ENCODE peak calls at places on chromosomes 1 and 21, in nine cellular contexts. One of them, this sample, is unnamed.

GRCh38 chr1:67724928-67725560 is 40.0 kb downstream of the GADD45A start:
- DNase-seq in fibroblast of lung: peak; percentile 86
- DNase-seq in naive thymus-derived CD4-positive, alpha-beta T cell: no peak
- DNase-seq in spleen: no peak
- DNase-seq in lower leg skin: no peak
- DNase-seq in DND-41: no peak
- DNase-seq in tibial artery: no peak
- DNase-seq in bronchial epithelial cell: peak; percentile 88
- DNase-seq in A549: peak; percentile 51
- DNase-seq in this sample: no peak

GRCh38 chr1:4169991-4170390 is 269.9 kb upstream of the C1orf174 start:
- DNase-seq in fibroblast of lung: no peak
- DNase-seq in naive thymus-derived CD4-positive, alpha-beta T cell: no peak
- DNase-seq in spleen: peak; percentile 23
- DNase-seq in lower leg skin: peak; percentile 71
- DNase-seq in DND-41: no peak
- DNase-seq in tibial artery: no peak
- DNase-seq in bronchial epithelial cell: no peak
- DNase-seq in A549: no peak
- DNase-seq in this sample: peak; percentile 47

GRCh38 chr21:29430581-29430980 is 131.9 kb downstream of the BACH1 start:
- DNase-seq in fibroblast of lung: no peak
- DNase-seq in naive thymus-derived CD4-positive, alpha-beta T cell: no peak
- DNase-seq in spleen: no peak
- DNase-seq in lower leg skin: no peak
- DNase-seq in DND-41: no peak
- DNase-seq in tibial artery: no peak
- DNase-seq in bronchial epithelial cell: no peak
- DNase-seq in A549: no peak
- DNase-seq in this sample: no peak

GRCh38 chr1:27557596-27558340 is 46.2 kb downstream of the AHDC1 start:
- DNase-seq in fibroblast of lung: no peak
- DNase-seq in naive thymus-derived CD4-positive, alpha-beta T cell: no peak
- DNase-seq in spleen: no peak
- DNase-seq in lower leg skin: no peak
- DNase-seq in DND-41: no peak
- DNase-seq in tibial artery: no peak
- DNase-seq in bronchial epithelial cell: peak; percentile 93
- DNase-seq in A549: peak; percentile 65
- DNase-seq in this sample: no peak

GRCh38 chr1:37658486-37658885 is 23.8 kb upstream of the RSPO1 start:
- DNase-seq in fibroblast of lung: no peak
- DNase-seq in naive thymus-derived CD4-positive, alpha-beta T cell: no peak
- DNase-seq in spleen: no peak
- DNase-seq in lower leg skin: no peak
- DNase-seq in DND-41: no peak
- DNase-seq in tibial artery: no peak
- DNase-seq in bronchial epithelial cell: no peak
- DNase-seq in A549: no peak
- DNase-seq in this sample: no peak

GRCh38 chr1:76826072-76826827 is 41.0 kb upstream of the ST6GALNAC5 start:
- DNase-seq in fibroblast of lung: peak; percentile 33
- DNase-seq in naive thymus-derived CD4-positive, alpha-beta T cell: no peak
- DNase-seq in spleen: no peak
- DNase-seq in lower leg skin: no peak
- DNase-seq in DND-41: no peak
- DNase-seq in tibial artery: no peak
- DNase-seq in bronchial epithelial cell: peak; percentile 59
- DNase-seq in A549: no peak
- DNase-seq in this sample: no peak

GRCh38 chr1:19257178-19257914 is 5.7 kb downstream of the MRTO4 start:
- DNase-seq in fibroblast of lung: no peak
- DNase-seq in naive thymus-derived CD4-positive, alpha-beta T cell: no peak
- DNase-seq in spleen: no peak
- DNase-seq in lower leg skin: no peak
- DNase-seq in DND-41: no peak
- DNase-seq in tibial artery: no peak
- DNase-seq in bronchial epithelial cell: no peak
- DNase-seq in A549: no peak
- DNase-seq in this sample: no peak

GRCh38 chr1:185317886-185318310 is 855 bp upstream of the IVNS1ABP start:
- DNase-seq in fibroblast of lung: no peak
- DNase-seq in naive thymus-derived CD4-positive, alpha-beta T cell: peak; percentile 81
- DNase-seq in spleen: peak; percentile 87
- DNase-seq in lower leg skin: peak; percentile 85
- DNase-seq in DND-41: no peak
- DNase-seq in tibial artery: no peak
- DNase-seq in bronchial epithelial cell: peak; percentile 83
- DNase-seq in A549: peak; percentile 42
- DNase-seq in this sample: peak; percentile 72

GRCh38 chr1:12302798-12303447 is 73.1 kb downstream of the VPS13D start:
- DNase-seq in fibroblast of lung: no peak
- DNase-seq in naive thymus-derived CD4-positive, alpha-beta T cell: no peak
- DNase-seq in spleen: no peak
- DNase-seq in lower leg skin: no peak
- DNase-seq in DND-41: no peak
- DNase-seq in tibial artery: no peak
- DNase-seq in bronchial epithelial cell: no peak
- DNase-seq in A549: no peak
- DNase-seq in this sample: no peak

GRCh38 chr1:228868731-228869024 is 133.4 kb downstream of the RHOU start:
- DNase-seq in fibroblast of lung: no peak
- DNase-seq in naive thymus-derived CD4-positive, alpha-beta T cell: no peak
- DNase-seq in spleen: no peak
- DNase-seq in lower leg skin: peak; percentile 48
- DNase-seq in DND-41: no peak
- DNase-seq in tibial artery: no peak
- DNase-seq in bronchial epithelial cell: no peak
- DNase-seq in A549: no peak
- DNase-seq in this sample: no peak

GRCh38 chr1:23936481-23937176 is 23.0 kb upstream of the PNRC2 start:
- DNase-seq in fibroblast of lung: no peak
- DNase-seq in naive thymus-derived CD4-positive, alpha-beta T cell: no peak
- DNase-seq in spleen: no peak
- DNase-seq in lower leg skin: peak; percentile 15
- DNase-seq in DND-41: no peak
- DNase-seq in tibial artery: no peak
- DNase-seq in bronchial epithelial cell: no peak
- DNase-seq in A549: no peak
- DNase-seq in this sample: peak; percentile 35

GRCh38 chr1:209862598-209863498 is 35.1 kb downstream of the UTP25 start:
- DNase-seq in fibroblast of lung: no peak
- DNase-seq in naive thymus-derived CD4-positive, alpha-beta T cell: no peak
- DNase-seq in spleen: no peak
- DNase-seq in lower leg skin: no peak
- DNase-seq in DND-41: no peak
- DNase-seq in tibial artery: no peak
- DNase-seq in bronchial epithelial cell: no peak
- DNase-seq in A549: no peak
- DNase-seq in this sample: no peak

GRCh38 chr21:24514081-24514733 is 1093.1 kb downstream of the MRPL39 start:
- DNase-seq in fibroblast of lung: peak; percentile 17
- DNase-seq in naive thymus-derived CD4-positive, alpha-beta T cell: peak; percentile 7
- DNase-seq in spleen: no peak
- DNase-seq in lower leg skin: no peak
- DNase-seq in DND-41: no peak
- DNase-seq in tibial artery: no peak
- DNase-seq in bronchial epithelial cell: peak; percentile 7
- DNase-seq in A549: peak; percentile 0
- DNase-seq in this sample: no peak

DNA sequence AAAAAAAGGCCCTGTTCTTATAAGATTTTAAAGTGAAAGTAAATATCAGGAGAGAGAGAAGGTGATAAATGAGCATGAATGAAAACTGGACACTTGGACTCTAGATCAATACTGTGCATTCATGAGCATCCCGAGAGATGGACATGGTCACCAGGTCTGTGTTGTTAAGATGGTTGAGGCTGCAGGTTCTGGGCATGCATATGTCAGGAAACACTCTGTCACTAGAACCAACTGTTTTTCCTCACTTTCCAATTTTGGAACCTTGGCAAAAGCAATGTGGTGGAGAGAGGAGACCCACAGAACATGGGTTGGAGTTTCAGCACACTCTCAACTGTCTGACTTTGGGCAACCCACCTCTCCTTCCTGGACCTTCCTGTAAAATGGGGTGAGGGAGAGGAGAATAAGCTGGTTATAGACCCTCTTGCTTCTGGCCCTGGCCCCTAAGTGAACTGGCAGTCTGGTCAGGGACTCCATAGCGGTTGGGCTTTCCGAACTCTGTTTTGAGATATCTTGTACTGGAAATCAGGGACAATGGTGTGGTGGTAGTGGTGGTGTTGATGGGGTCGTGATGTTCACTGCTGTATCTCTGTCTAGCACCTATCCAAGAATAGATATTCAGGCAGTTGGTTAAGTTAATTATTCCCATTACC is 4.2 kb downstream of the MAN1C1 start:
- DNase-seq in fibroblast of lung: no peak
- DNase-seq in naive thymus-derived CD4-positive, alpha-beta T cell: no peak
- DNase-seq in spleen: no peak
- DNase-seq in lower leg skin: peak; percentile 53
- DNase-seq in DND-41: no peak
- DNase-seq in tibial artery: no peak
- DNase-seq in bronchial epithelial cell: no peak
- DNase-seq in A549: no peak
- DNase-seq in this sample: no peak
- H3K4me3 ChIP-seq in fibroblast of lung: no peak overlapping the region
- H3K4me3 ChIP-seq in naive thymus-derived CD4-positive, alpha-beta T cell: peak overlapping the region; percentile 63
- H3K4me3 ChIP-seq in spleen: no peak overlapping the region
- H3K4me3 ChIP-seq in lower leg skin: no peak overlapping the region
- H3K4me3 ChIP-seq in DND-41: no peak overlapping the region
- H3K4me3 ChIP-seq in tibial artery: no peak overlapping the region
- H3K4me3 ChIP-seq in bronchial epithelial cell: no peak overlapping the region
- H3K4me3 ChIP-seq in A549: no peak overlapping the region
- H3K4me3 ChIP-seq in this sample: peak overlapping the region; percentile 82

GRCh38 chr1:26171084-26172072 is at the start of gene ZNF593OS:
- DNase-seq in fibroblast of lung: no peak
- DNase-seq in naive thymus-derived CD4-positive, alpha-beta T cell: no peak
- DNase-seq in spleen: no peak
- DNase-seq in lower leg skin: no peak
- DNase-seq in DND-41: no peak
- DNase-seq in tibial artery: no peak
- DNase-seq in bronchial epithelial cell: no peak
- DNase-seq in A549: no peak
- DNase-seq in this sample: no peak
- H3K4me3 ChIP-seq in fibroblast of lung: peak within 1 kb of the TSS; percentile 87
- H3K4me3 ChIP-seq in naive thymus-derived CD4-positive, alpha-beta T cell: peak within 1 kb of the TSS; percentile 72
- H3K4me3 ChIP-seq in spleen: no peak within 1 kb of the TSS
- H3K4me3 ChIP-seq in lower leg skin: no peak within 1 kb of the TSS
- H3K4me3 ChIP-seq in DND-41: no peak within 1 kb of the TSS
- H3K4me3 ChIP-seq in tibial artery: peak within 1 kb of the TSS; percentile 80
- H3K4me3 ChIP-seq in bronchial epithelial cell: peak within 1 kb of the TSS; percentile 78
- H3K4me3 ChIP-seq in A549: peak within 1 kb of the TSS; percentile 95
- H3K4me3 ChIP-seq in this sample: peak within 1 kb of the TSS; percentile 93

GRCh38 chr1:204711103-204711946 is 25.8 kb upstream of the LRRN2 start:
- DNase-seq in fibroblast of lung: no peak
- DNase-seq in naive thymus-derived CD4-positive, alpha-beta T cell: no peak
- DNase-seq in spleen: no peak
- DNase-seq in lower leg skin: no peak
- DNase-seq in DND-41: no peak
- DNase-seq in tibial artery: no peak
- DNase-seq in bronchial epithelial cell: no peak
- DNase-seq in A549: no peak
- DNase-seq in this sample: no peak

GRCh38 chr1:204712718-204713430 is 27.3 kb upstream of the LRRN2 start:
- DNase-seq in fibroblast of lung: no peak
- DNase-seq in naive thymus-derived CD4-positive, alpha-beta T cell: peak; percentile 20
- DNase-seq in spleen: no peak
- DNase-seq in lower leg skin: no peak
- DNase-seq in DND-41: no peak
- DNase-seq in tibial artery: no peak
- DNase-seq in bronchial epithelial cell: no peak
- DNase-seq in A549: no peak
- DNase-seq in this sample: no peak

GRCh38 chr1:204709960-204710912 is 24.7 kb upstream of the LRRN2 start:
- DNase-seq in fibroblast of lung: no peak
- DNase-seq in naive thymus-derived CD4-positive, alpha-beta T cell: no peak
- DNase-seq in spleen: no peak
- DNase-seq in lower leg skin: no peak
- DNase-seq in DND-41: no peak
- DNase-seq in tibial artery: no peak
- DNase-seq in bronchial epithelial cell: no peak
- DNase-seq in A549: no peak
- DNase-seq in this sample: no peak

GRCh38 chr1:204713541-204713940 is 28.0 kb upstream of the LRRN2 start:
- DNase-seq in fibroblast of lung: no peak
- DNase-seq in naive thymus-derived CD4-positive, alpha-beta T cell: no peak
- DNase-seq in spleen: no peak
- DNase-seq in lower leg skin: no peak
- DNase-seq in DND-41: no peak
- DNase-seq in tibial artery: no peak
- DNase-seq in bronchial epithelial cell: no peak
- DNase-seq in A549: no peak
- DNase-seq in this sample: no peak

GRCh38 chr1:204711947-204712701 is 26.6 kb upstream of the LRRN2 start:
- DNase-seq in fibroblast of lung: no peak
- DNase-seq in naive thymus-derived CD4-positive, alpha-beta T cell: no peak
- DNase-seq in spleen: no peak
- DNase-seq in lower leg skin: peak; percentile 77
- DNase-seq in DND-41: peak; percentile 13
- DNase-seq in tibial artery: no peak
- DNase-seq in bronchial epithelial cell: no peak
- DNase-seq in A549: no peak
- DNase-seq in this sample: no peak
- H3K4me3 ChIP-seq in fibroblast of lung: no peak overlapping the region
- H3K4me3 ChIP-seq in naive thymus-derived CD4-positive, alpha-beta T cell: no peak overlapping the region
- H3K4me3 ChIP-seq in spleen: no peak overlapping the region
- H3K4me3 ChIP-seq in lower leg skin: no peak overlapping the region
- H3K4me3 ChIP-seq in DND-41: no peak overlapping the region
- H3K4me3 ChIP-seq in tibial artery: no peak overlapping the region
- H3K4me3 ChIP-seq in bronchial epithelial cell: no peak overlapping the region
- H3K4me3 ChIP-seq in A549: no peak overlapping the region
- H3K4me3 ChIP-seq in this sample: no peak overlapping the region

DNA sequence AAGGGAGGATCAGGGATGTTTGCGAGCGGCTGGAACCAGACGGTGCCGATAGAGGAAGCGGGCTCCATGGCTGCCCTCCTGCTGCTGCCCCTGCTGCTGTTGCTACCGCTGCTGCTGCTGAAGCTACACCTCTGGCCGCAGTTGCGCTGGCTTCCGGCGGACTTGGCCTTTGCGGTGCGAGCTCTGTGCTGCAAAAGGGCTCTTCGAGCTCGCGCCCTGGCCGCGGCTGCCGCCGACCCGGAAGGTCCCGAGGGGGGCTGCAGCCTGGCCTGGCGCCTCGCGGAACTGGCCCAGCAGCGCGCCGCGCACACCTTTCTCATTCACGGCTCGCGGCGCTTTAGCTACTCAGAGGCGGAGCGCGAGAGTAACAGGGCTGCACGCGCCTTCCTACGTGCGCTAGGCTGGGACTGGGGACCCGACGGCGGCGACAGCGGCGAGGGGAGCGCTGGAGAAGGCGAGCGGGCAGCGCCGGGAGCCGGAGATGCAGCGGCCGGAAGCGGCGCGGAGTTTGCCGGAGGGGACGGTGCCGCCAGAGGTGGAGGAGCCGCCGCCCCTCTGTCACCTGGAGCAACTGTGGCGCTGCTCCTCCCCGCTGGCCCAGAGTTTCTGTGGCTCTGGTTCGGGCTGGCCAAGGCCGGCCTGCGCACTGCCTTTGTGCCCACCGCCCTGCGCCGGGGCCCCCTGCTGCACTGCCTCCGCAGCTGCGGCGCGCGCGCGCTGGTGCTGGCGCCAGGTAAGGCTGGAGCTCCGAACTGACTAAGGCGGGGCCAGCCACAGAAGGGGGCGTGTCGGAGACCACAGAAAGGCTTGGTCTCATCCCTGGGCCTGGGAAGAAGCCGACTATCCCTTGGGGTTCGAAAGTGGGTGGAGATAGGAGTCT is 465 bp downstream of the SLC27A3 start:
- DNase-seq in fibroblast of lung: peak; percentile 27
- DNase-seq in naive thymus-derived CD4-positive, alpha-beta T cell: peak; percentile 60
- DNase-seq in spleen: peak; percentile 95
- DNase-seq in lower leg skin: peak; percentile 95
- DNase-seq in DND-41: no peak
- DNase-seq in tibial artery: peak; percentile 84
- DNase-seq in bronchial epithelial cell: peak; percentile 53
- DNase-seq in A549: peak; percentile 39
- DNase-seq in this sample: no peak
- H3K4me3 ChIP-seq in fibroblast of lung: peak overlapping the region; percentile 68
- H3K4me3 ChIP-seq in naive thymus-derived CD4-positive, alpha-beta T cell: peak overlapping the region; percentile 73
- H3K4me3 ChIP-seq in spleen: peak overlapping the region; percentile 79
- H3K4me3 ChIP-seq in lower leg skin: peak overlapping the region; percentile 50
- H3K4me3 ChIP-seq in DND-41: no peak overlapping the region
- H3K4me3 ChIP-seq in tibial artery: peak overlapping the region; percentile 76
- H3K4me3 ChIP-seq in bronchial epithelial cell: peak overlapping the region; percentile 63
- H3K4me3 ChIP-seq in A549: peak overlapping the region; percentile 52
- H3K4me3 ChIP-seq in this sample: peak overlapping the region; percentile 96